ENCODE peak calls at places on chromosomes 7 and 10, in nine cellular contexts. J is esophagus muscularis mucosa; S is transverse colon; U is CD4-positive, alpha-beta memory T cell; O is fibroblast of lung; V is adrenal gland; C is IMR-90; E is Caco-2; I is ovary. Y is an unnamed sample. For H3K4me1, the result is how much of the 10 kb centered on the place peaks cover.

GRCh38 chr7:111012799-111013675 is 77.9 kb upstream of the LRRN3 start:
- DNase-seq in J (no peak), S (no peak), U (peak), O (no peak), V (no peak), C (no peak), E (no peak), I (no peak), Y (peak)

GRCh38 chr10:10791869-10792268 is 225.8 kb upstream of the CELF2 start:
- DNase-seq in J (no peak), S (no peak), U (no peak), O (no peak), V (no peak), C (no peak), E (no peak), I (no peak), Y (no peak)

GRCh38 chr10:44366936-44367630 is 17.8 kb downstream of the CXCL12 start:
- DNase-seq in J (no peak), S (no peak), U (no peak), O (no peak), V (no peak), C (peak), E (no peak), I (no peak), Y (no peak)

GRCh38 chr10:102674566-102674965 is 30.3 kb downstream of the TRIM8 start:
- DNase-seq in J (no peak), S (no peak), U (no peak), O (no peak), V (no peak), C (no peak), E (no peak), I (no peak), Y (no peak)

GRCh38 chr7:94050046-94050445 is 45.9 kb upstream of the BET1 start:
- DNase-seq in J (no peak), S (peak), U (no peak), O (no peak), V (no peak), C (no peak), E (no peak), I (no peak), Y (no peak)

GRCh38 chr7:151415375-151416112 is 5.7 kb upstream of the WDR86 start:
- DNase-seq in J (no peak), S (no peak), U (no peak), O (no peak), V (no peak), C (peak), E (no peak), I (no peak), Y (no peak)

GRCh38 chr7:121872831-121873764 is at the start of gene PTPRZ1:
- DNase-seq in J (no peak), S (no peak), U (no peak), O (peak), V (peak), C (peak), E (no peak), I (no peak), Y (no peak)

GRCh38 chr10:50992356-50992866 is 81.9 kb upstream of the PRKG1 start:
- DNase-seq in J (no peak), S (no peak), U (no peak), O (no peak), V (no peak), C (peak), E (no peak), I (no peak), Y (no peak)

GRCh38 chr10:3398825-3399646 is 226.5 kb upstream of the PITRM1 start:
- DNase-seq in J (no peak), S (no peak), U (no peak), O (no peak), V (no peak), C (no peak), E (no peak), I (no peak), Y (no peak)

GRCh38 chr7:87672217-87672616 is 44.0 kb downstream of the RUNDC3B start:
- DNase-seq in J (no peak), S (no peak), U (no peak), O (no peak), V (no peak), C (no peak), E (no peak), I (no peak), Y (no peak)

GRCh38 chr10:21978191-21978862 is 25.2 kb downstream of the DNAJC1 start:
- DNase-seq in J (no peak), S (no peak), U (no peak), O (peak), V (no peak), C (peak), E (no peak), I (no peak), Y (no peak)
- H3K4me3 ChIP-seq in J (no peak), S (no peak), U (no peak), O (no peak), V (no peak), C (no peak), E (no peak), I (no peak), Y (no peak)

DNA sequence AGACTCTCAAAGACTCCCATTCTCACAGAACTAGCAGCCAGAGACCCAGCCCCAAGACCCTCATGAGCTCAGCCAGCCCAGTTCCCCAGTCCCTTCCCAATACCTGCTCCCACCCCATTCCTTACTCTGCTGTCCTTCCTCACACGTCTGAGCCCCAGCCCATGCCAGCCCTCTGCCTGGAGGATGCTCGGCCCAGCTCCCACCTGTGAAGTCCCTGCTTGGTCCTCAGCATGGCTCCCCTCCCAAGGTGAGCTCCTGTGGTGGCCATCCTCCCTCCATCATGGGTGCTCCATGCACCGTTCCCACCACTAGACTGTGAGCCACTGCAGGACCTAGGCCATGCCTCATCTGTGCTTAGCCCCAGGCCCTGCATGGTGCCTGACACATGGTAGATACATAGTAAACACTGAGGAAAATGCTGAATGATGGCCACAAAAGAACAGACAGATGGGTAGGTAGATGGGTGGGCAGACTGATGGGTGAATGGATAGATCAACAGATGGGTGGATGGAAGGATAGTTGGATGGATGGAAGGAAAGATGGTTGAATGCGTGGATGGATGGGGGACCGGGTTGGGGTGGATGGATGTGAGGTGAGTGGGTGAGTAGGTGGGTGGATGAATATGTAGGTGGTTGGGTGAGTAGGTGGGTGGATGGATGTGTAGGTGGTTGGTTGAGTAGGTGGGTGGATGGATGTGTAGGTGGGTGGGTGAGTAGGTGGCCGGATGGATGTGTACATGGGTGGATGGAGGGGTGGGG is 138.9 kb downstream of the GRID1 start:
- DNase-seq in J (no peak), S (no peak), U (no peak), O (no peak), V (no peak), C (no peak), E (no peak), I (no peak), Y (no peak)
- H3K4me1 ChIP-seq in J (under half), S (under half), U (under half), O (under half), V (under half), C (under half), E (under half), I (under half), Y (under half)

GRCh38 chr10:86954681-86955500 is 2.5 kb downstream of the MMRN2 start:
- DNase-seq in J (no peak), S (no peak), U (no peak), O (no peak), V (no peak), C (no peak), E (no peak), I (no peak), Y (no peak)
- H3K4me3 ChIP-seq in J (peak), S (no peak), U (no peak), O (no peak), V (peak), C (no peak), E (no peak), I (no peak), Y (no peak)

DNA sequence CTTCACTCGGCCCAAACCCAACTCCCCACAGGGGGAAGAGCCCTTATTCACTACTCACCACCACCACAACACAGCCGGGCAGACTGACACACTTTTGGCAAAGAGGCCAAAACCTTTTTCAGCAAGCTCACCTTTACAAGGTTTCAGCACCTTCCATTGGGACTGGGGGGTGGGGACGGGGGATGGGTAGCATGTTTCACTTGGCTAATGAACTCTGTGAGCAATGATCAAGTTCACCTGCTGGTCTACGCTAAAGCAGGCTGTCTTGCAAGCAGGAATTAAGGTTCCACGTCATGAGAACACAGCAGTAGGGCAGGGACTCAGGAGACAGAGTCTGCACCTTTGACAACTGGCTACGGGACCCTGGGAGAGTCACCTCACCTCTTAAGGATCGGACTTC is 7.0 kb downstream of the FAM53B start:
- DNase-seq in J (peak), S (no peak), U (no peak), O (no peak), V (peak), C (no peak), E (no peak), I (no peak), Y (no peak)
- H3K4me1 ChIP-seq in J (half or more), S (half or more), U (half or more), O (under half), V (half or more), C (under half), E (under half), I (half or more), Y (half or more)

GRCh38 chr7:19404912-19405329 is 259.7 kb upstream of the FERD3L start:
- DNase-seq in J (no peak), S (no peak), U (no peak), O (peak), V (no peak), C (peak), E (no peak), I (no peak), Y (peak)
- H3K4me3 ChIP-seq in J (no peak), S (no peak), U (no peak), O (no peak), V (no peak), C (no peak), E (no peak), I (no peak), Y (no peak)

Y was measured in CD8-positive, alpha-beta T cell.